ENCODE peak calls at places on chromosomes 12 and 14, in nine cellular contexts. One of them, this sample, is unnamed.

GRCh38 chr12:23140710-23141109 is 515.7 kb downstream of the ETNK1 start:
- DNase-seq in GM23338: no peak
- DNase-seq in esophagus squamous epithelium: no peak
- DNase-seq in IMR-90: no peak
- DNase-seq in left ventricle myocardium inferior: no peak
- DNase-seq in A549: no peak
- DNase-seq in mesenchymal stem cell: no peak
- DNase-seq in tibial artery: no peak
- DNase-seq in GM12878: no peak
- DNase-seq in this sample: no peak

GRCh38 chr14:90651405-90651804 is 164.8 kb downstream of the TTC7B start:
- DNase-seq in GM23338: no peak
- DNase-seq in esophagus squamous epithelium: no peak
- DNase-seq in IMR-90: no peak
- DNase-seq in left ventricle myocardium inferior: no peak
- DNase-seq in A549: no peak
- DNase-seq in mesenchymal stem cell: no peak
- DNase-seq in tibial artery: no peak
- DNase-seq in GM12878: no peak
- DNase-seq in this sample: no peak

GRCh38 chr12:70408004-70408790 is 42.1 kb downstream of the KCNMB4 start:
- DNase-seq in GM23338: no peak
- DNase-seq in esophagus squamous epithelium: no peak
- DNase-seq in IMR-90: no peak
- DNase-seq in left ventricle myocardium inferior: no peak
- DNase-seq in A549: no peak
- DNase-seq in mesenchymal stem cell: no peak
- DNase-seq in tibial artery: no peak
- DNase-seq in GM12878: no peak
- DNase-seq in this sample: no peak

GRCh38 chr14:59363545-59364226 is 101.5 kb downstream of the GPR135 start:
- DNase-seq in GM23338: no peak
- DNase-seq in esophagus squamous epithelium: no peak
- DNase-seq in IMR-90: peak; percentile 42
- DNase-seq in left ventricle myocardium inferior: no peak
- DNase-seq in A549: peak; percentile 26
- DNase-seq in mesenchymal stem cell: no peak
- DNase-seq in tibial artery: no peak
- DNase-seq in GM12878: no peak
- DNase-seq in this sample: no peak

GRCh38 chr14:103544627-103545218 is 15.7 kb downstream of the TRMT61A start:
- DNase-seq in GM23338: no peak
- DNase-seq in esophagus squamous epithelium: no peak
- DNase-seq in IMR-90: no peak
- DNase-seq in left ventricle myocardium inferior: no peak
- DNase-seq in A549: no peak
- DNase-seq in mesenchymal stem cell: no peak
- DNase-seq in tibial artery: no peak
- DNase-seq in GM12878: no peak
- DNase-seq in this sample: no peak

GRCh38 chr14:34628681-34629135 is 1.2 kb downstream of the SNX6 start:
- DNase-seq in GM23338: no peak
- DNase-seq in esophagus squamous epithelium: no peak
- DNase-seq in IMR-90: peak; percentile 18
- DNase-seq in left ventricle myocardium inferior: peak; percentile 23
- DNase-seq in A549: peak; percentile 26
- DNase-seq in mesenchymal stem cell: peak; percentile 33
- DNase-seq in tibial artery: no peak
- DNase-seq in GM12878: no peak
- DNase-seq in this sample: no peak

GRCh38 chr14:47442206-47442605 is 233.2 kb downstream of the MDGA2 start:
- DNase-seq in GM23338: peak; percentile 78
- DNase-seq in esophagus squamous epithelium: no peak
- DNase-seq in IMR-90: no peak
- DNase-seq in left ventricle myocardium inferior: no peak
- DNase-seq in A549: peak; percentile 52
- DNase-seq in mesenchymal stem cell: peak; percentile 89
- DNase-seq in tibial artery: no peak
- DNase-seq in GM12878: no peak
- DNase-seq in this sample: no peak

GRCh38 chr12:116880817-116881324 is 370 bp downstream of the HRK start:
- DNase-seq in GM23338: peak; percentile 81
- DNase-seq in esophagus squamous epithelium: no peak
- DNase-seq in IMR-90: peak; percentile 45
- DNase-seq in left ventricle myocardium inferior: peak; percentile 25
- DNase-seq in A549: peak; percentile 76
- DNase-seq in mesenchymal stem cell: peak; percentile 28
- DNase-seq in tibial artery: no peak
- DNase-seq in GM12878: no peak
- DNase-seq in this sample: no peak

GRCh38 chr14:54691525-54692260 is 124.8 kb downstream of the SAMD4A start:
- DNase-seq in GM23338: peak; percentile 90
- DNase-seq in esophagus squamous epithelium: no peak
- DNase-seq in IMR-90: peak; percentile 69
- DNase-seq in left ventricle myocardium inferior: peak; percentile 79
- DNase-seq in A549: peak; percentile 73
- DNase-seq in mesenchymal stem cell: peak; percentile 83
- DNase-seq in tibial artery: peak; percentile 82
- DNase-seq in GM12878: no peak
- DNase-seq in this sample: no peak

GRCh38 chr12:76583301-76583700 is 23.7 kb upstream of the OSBPL8 start:
- DNase-seq in GM23338: no peak
- DNase-seq in esophagus squamous epithelium: no peak
- DNase-seq in IMR-90: no peak
- DNase-seq in left ventricle myocardium inferior: no peak
- DNase-seq in A549: no peak
- DNase-seq in mesenchymal stem cell: no peak
- DNase-seq in tibial artery: no peak
- DNase-seq in GM12878: no peak
- DNase-seq in this sample: no peak

GRCh38 chr12:103793512-103794045 is 47.5 kb downstream of the NT5DC3 start:
- DNase-seq in GM23338: no peak
- DNase-seq in esophagus squamous epithelium: no peak
- DNase-seq in IMR-90: no peak
- DNase-seq in left ventricle myocardium inferior: no peak
- DNase-seq in A549: no peak
- DNase-seq in mesenchymal stem cell: no peak
- DNase-seq in tibial artery: no peak
- DNase-seq in GM12878: no peak
- DNase-seq in this sample: no peak

GRCh38 chr12:88993655-88994054 is 358.6 kb downstream of the DUSP6 start:
- DNase-seq in GM23338: peak; percentile 65
- DNase-seq in esophagus squamous epithelium: no peak
- DNase-seq in IMR-90: peak; percentile 83
- DNase-seq in left ventricle myocardium inferior: no peak
- DNase-seq in A549: peak; percentile 69
- DNase-seq in mesenchymal stem cell: peak; percentile 68
- DNase-seq in tibial artery: no peak
- DNase-seq in GM12878: no peak
- DNase-seq in this sample: no peak

GRCh38 chr12:64181504-64182291 is 40.4 kb downstream of the KICS2 start:
- DNase-seq in GM23338: peak; percentile 42
- DNase-seq in esophagus squamous epithelium: no peak
- DNase-seq in IMR-90: peak; percentile 99
- DNase-seq in left ventricle myocardium inferior: peak; percentile 29
- DNase-seq in A549: peak; percentile 90
- DNase-seq in mesenchymal stem cell: peak; percentile 97
- DNase-seq in tibial artery: peak; percentile 52
- DNase-seq in GM12878: no peak
- DNase-seq in this sample: peak; percentile 44

GRCh38 chr12:12521044-12521485 is 41.6 kb downstream of the DUSP16 start:
- DNase-seq in GM23338: no peak
- DNase-seq in esophagus squamous epithelium: no peak
- DNase-seq in IMR-90: no peak
- DNase-seq in left ventricle myocardium inferior: no peak
- DNase-seq in A549: no peak
- DNase-seq in mesenchymal stem cell: no peak
- DNase-seq in tibial artery: no peak
- DNase-seq in GM12878: no peak
- DNase-seq in this sample: peak; percentile 32
- H3K27ac ChIP-seq in GM23338: peak overlapping the region; percentile 72
- H3K27ac ChIP-seq in esophagus squamous epithelium: no peak overlapping the region
- H3K27ac ChIP-seq in IMR-90: no peak overlapping the region
- H3K27ac ChIP-seq in left ventricle myocardium inferior: no peak overlapping the region
- H3K27ac ChIP-seq in A549: no peak overlapping the region
- H3K27ac ChIP-seq in mesenchymal stem cell: no peak overlapping the region
- H3K27ac ChIP-seq in tibial artery: no peak overlapping the region
- H3K27ac ChIP-seq in GM12878: no peak overlapping the region
- H3K27ac ChIP-seq in this sample: peak overlapping the region; percentile 85

GRCh38 chr14:32312010-32312331 is 17.1 kb upstream of the AKAP6 start:
- DNase-seq in GM23338: no peak
- DNase-seq in esophagus squamous epithelium: no peak
- DNase-seq in IMR-90: no peak
- DNase-seq in left ventricle myocardium inferior: no peak
- DNase-seq in A549: no peak
- DNase-seq in mesenchymal stem cell: no peak
- DNase-seq in tibial artery: no peak
- DNase-seq in GM12878: no peak
- DNase-seq in this sample: no peak

GRCh38 chr14:32311294-32312009 is 17.6 kb upstream of the AKAP6 start:
- DNase-seq in GM23338: no peak
- DNase-seq in esophagus squamous epithelium: no peak
- DNase-seq in IMR-90: no peak
- DNase-seq in left ventricle myocardium inferior: no peak
- DNase-seq in A549: no peak
- DNase-seq in mesenchymal stem cell: no peak
- DNase-seq in tibial artery: no peak
- DNase-seq in GM12878: no peak
- DNase-seq in this sample: no peak

GRCh38 chr14:32306549-32306948 is 22.5 kb upstream of the AKAP6 start:
- DNase-seq in GM23338: no peak
- DNase-seq in esophagus squamous epithelium: no peak
- DNase-seq in IMR-90: no peak
- DNase-seq in left ventricle myocardium inferior: no peak
- DNase-seq in A549: no peak
- DNase-seq in mesenchymal stem cell: no peak
- DNase-seq in tibial artery: no peak
- DNase-seq in GM12878: no peak
- DNase-seq in this sample: no peak

GRCh38 chr14:32303865-32304264 is 25.2 kb upstream of the AKAP6 start:
- DNase-seq in GM23338: no peak
- DNase-seq in esophagus squamous epithelium: no peak
- DNase-seq in IMR-90: no peak
- DNase-seq in left ventricle myocardium inferior: no peak
- DNase-seq in A549: no peak
- DNase-seq in mesenchymal stem cell: no peak
- DNase-seq in tibial artery: no peak
- DNase-seq in GM12878: no peak
- DNase-seq in this sample: no peak

DNA sequence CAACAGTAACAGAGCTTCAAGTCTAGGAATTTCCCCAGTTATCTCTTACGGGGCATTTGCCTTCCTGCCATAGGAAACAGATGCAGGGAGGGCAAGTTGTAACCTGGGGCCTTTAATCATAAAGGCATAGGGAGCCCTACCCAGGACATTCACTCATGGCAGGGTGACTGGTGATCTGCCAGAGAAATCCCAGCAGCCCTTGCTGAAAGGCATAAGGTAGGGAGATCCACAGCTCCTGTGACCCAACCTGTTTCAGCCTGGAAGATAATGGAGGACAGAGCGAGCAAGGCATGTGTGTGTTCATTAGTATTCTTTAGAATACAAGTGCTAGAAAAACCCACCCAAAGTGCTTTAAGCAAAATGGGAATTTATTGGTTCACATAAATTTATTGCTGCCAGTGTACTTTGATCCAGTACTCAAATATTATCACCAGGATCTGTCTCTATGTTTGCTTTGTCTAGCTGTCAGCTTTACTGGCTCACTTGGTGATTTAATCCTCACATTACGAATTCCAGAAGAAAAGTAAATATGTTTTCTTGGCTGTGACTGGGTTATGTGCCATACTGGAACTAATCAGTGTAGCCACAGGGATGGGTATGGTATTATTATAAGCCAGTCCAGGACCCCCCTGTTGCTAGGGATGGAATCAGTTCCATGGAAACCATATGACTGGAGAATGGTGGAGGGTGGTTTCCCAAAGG is 21.1 kb upstream of the AKAP6 start:
- DNase-seq in GM23338: no peak
- DNase-seq in esophagus squamous epithelium: no peak
- DNase-seq in IMR-90: no peak
- DNase-seq in left ventricle myocardium inferior: no peak
- DNase-seq in A549: peak; percentile 38
- DNase-seq in mesenchymal stem cell: no peak
- DNase-seq in tibial artery: no peak
- DNase-seq in GM12878: no peak
- DNase-seq in this sample: no peak
- H3K27ac ChIP-seq in GM23338: no peak overlapping the region
- H3K27ac ChIP-seq in esophagus squamous epithelium: peak overlapping the region; percentile 70
- H3K27ac ChIP-seq in IMR-90: no peak overlapping the region
- H3K27ac ChIP-seq in left ventricle myocardium inferior: no peak overlapping the region
- H3K27ac ChIP-seq in A549: peak overlapping the region; percentile 50
- H3K27ac ChIP-seq in mesenchymal stem cell: no peak overlapping the region
- H3K27ac ChIP-seq in tibial artery: no peak overlapping the region
- H3K27ac ChIP-seq in GM12878: no peak overlapping the region
- H3K27ac ChIP-seq in this sample: no peak overlapping the region

DNA sequence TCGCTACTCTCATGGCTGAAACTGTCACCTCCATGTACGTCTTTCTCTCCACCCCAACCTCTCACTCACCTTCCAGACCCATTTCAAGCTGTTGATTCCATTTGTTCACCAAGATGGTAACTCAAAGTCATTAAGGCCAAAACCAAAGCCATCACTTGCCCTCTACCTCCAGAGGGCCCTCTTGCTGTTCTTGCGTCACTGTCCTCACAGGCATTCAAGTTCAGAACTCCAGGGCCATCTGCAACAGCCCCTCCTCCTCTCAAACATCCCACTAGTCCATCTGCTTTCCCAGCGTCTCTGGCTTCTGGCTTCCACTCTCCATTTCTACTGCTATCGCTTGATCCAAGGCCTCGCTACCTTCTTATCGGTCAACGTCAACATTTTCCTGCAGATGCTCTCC is 74.5 kb downstream of the VWF start:
- DNase-seq in GM23338: peak; percentile 30
- DNase-seq in esophagus squamous epithelium: no peak
- DNase-seq in IMR-90: no peak
- DNase-seq in left ventricle myocardium inferior: no peak
- DNase-seq in A549: no peak
- DNase-seq in mesenchymal stem cell: no peak
- DNase-seq in tibial artery: no peak
- DNase-seq in GM12878: no peak
- DNase-seq in this sample: no peak
- H3K27ac ChIP-seq in GM23338: no peak overlapping the region
- H3K27ac ChIP-seq in esophagus squamous epithelium: no peak overlapping the region
- H3K27ac ChIP-seq in IMR-90: no peak overlapping the region
- H3K27ac ChIP-seq in left ventricle myocardium inferior: no peak overlapping the region
- H3K27ac ChIP-seq in A549: no peak overlapping the region
- H3K27ac ChIP-seq in mesenchymal stem cell: no peak overlapping the region
- H3K27ac ChIP-seq in tibial artery: no peak overlapping the region
- H3K27ac ChIP-seq in GM12878: no peak overlapping the region
- H3K27ac ChIP-seq in this sample: no peak overlapping the region

DNA sequence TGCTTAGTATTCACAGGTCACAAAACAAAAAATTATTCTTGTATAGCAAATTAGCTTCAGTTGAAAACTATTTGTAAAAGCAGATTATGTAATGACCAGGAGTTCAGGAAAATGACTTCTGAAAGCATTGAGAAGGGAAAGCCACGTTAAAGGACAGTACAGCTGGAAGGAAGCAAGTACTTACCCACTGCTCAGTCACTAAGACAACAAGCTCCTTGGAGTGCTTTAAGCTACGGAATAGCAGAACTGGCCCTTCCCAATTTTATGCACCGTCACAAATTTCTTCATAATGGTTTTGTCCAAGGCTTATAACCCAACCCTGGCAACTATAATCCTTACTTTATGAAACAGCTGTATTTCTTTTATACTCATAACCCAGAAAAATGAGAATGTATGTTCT is 13.0 kb upstream of the SNAPC1 start:
- DNase-seq in GM23338: no peak
- DNase-seq in esophagus squamous epithelium: no peak
- DNase-seq in IMR-90: peak; percentile 37
- DNase-seq in left ventricle myocardium inferior: no peak
- DNase-seq in A549: peak; percentile 53
- DNase-seq in mesenchymal stem cell: no peak
- DNase-seq in tibial artery: no peak
- DNase-seq in GM12878: no peak
- DNase-seq in this sample: no peak
- H3K27ac ChIP-seq in GM23338: no peak overlapping the region
- H3K27ac ChIP-seq in esophagus squamous epithelium: no peak overlapping the region
- H3K27ac ChIP-seq in IMR-90: no peak overlapping the region
- H3K27ac ChIP-seq in left ventricle myocardium inferior: peak overlapping the region; percentile 91
- H3K27ac ChIP-seq in A549: peak overlapping the region; percentile 7
- H3K27ac ChIP-seq in mesenchymal stem cell: peak overlapping the region; percentile 53
- H3K27ac ChIP-seq in tibial artery: peak overlapping the region; percentile 54
- H3K27ac ChIP-seq in GM12878: peak overlapping the region; percentile 59
- H3K27ac ChIP-seq in this sample: no peak overlapping the region

This sample was measured in substantia nigra.